ENCODE peak calls at places on chromosomes 3 and 15, in seven cellular contexts. One of them, this sample, is unnamed.

GRCh38 chr3:128922804-128923459 is 43.5 kb downstream of the ACAD9 start:
- DNase-seq in trophoblast cell: no peak
- DNase-seq in mesenchymal stem cell: no peak
- DNase-seq in H9: peak; percentile 5
- DNase-seq in IMR-90: no peak
- DNase-seq in mesendoderm: no peak
- DNase-seq in neuronal stem cell: no peak
- DNase-seq in this sample: no peak

GRCh38 chr3:13492048-13492447 is 11.9 kb downstream of the HDAC11 start:
- DNase-seq in H9: no peak
- DNase-seq in trophoblast cell: no peak
- DNase-seq in neuronal stem cell: no peak
- DNase-seq in IMR-90: no peak
- DNase-seq in mesendoderm: no peak
- DNase-seq in mesenchymal stem cell: no peak
- DNase-seq in this sample: no peak

GRCh38 chr15:89654847-89655805 is at the start of gene KIF7:
- DNase-seq in trophoblast cell: peak; percentile 13
- DNase-seq in neuronal stem cell: peak; percentile 70
- DNase-seq in mesenchymal stem cell: peak; percentile 48
- DNase-seq in IMR-90: peak; percentile 47
- DNase-seq in mesendoderm: peak; percentile 88
- DNase-seq in H9: peak; percentile 84
- DNase-seq in this sample: peak; percentile 31

GRCh38 chr15:100759698-100760356 is 119.8 kb upstream of the ALDH1A3 start:
- DNase-seq in H9: no peak
- DNase-seq in mesenchymal stem cell: peak; percentile 83
- DNase-seq in mesendoderm: peak; percentile 85
- DNase-seq in IMR-90: peak; percentile 76
- DNase-seq in trophoblast cell: peak; percentile 10
- DNase-seq in neuronal stem cell: no peak
- DNase-seq in this sample: no peak

GRCh38 chr3:30232142-30232541 is 374.3 kb upstream of the TGFBR2 start:
- DNase-seq in IMR-90: peak; percentile 73
- DNase-seq in H9: no peak
- DNase-seq in mesendoderm: no peak
- DNase-seq in trophoblast cell: no peak
- DNase-seq in neuronal stem cell: no peak
- DNase-seq in mesenchymal stem cell: peak; percentile 89
- DNase-seq in this sample: no peak

GRCh38 chr15:60555291-60555690 is 76.3 kb upstream of the ICE2 start:
- DNase-seq in H9: no peak
- DNase-seq in IMR-90: no peak
- DNase-seq in neuronal stem cell: no peak
- DNase-seq in mesendoderm: no peak
- DNase-seq in trophoblast cell: no peak
- DNase-seq in mesenchymal stem cell: no peak
- DNase-seq in this sample: no peak

GRCh38 chr3:135310317-135310716 is 515.3 kb downstream of the EPHB1 start:
- DNase-seq in IMR-90: no peak
- DNase-seq in mesenchymal stem cell: no peak
- DNase-seq in mesendoderm: peak; percentile 77
- DNase-seq in trophoblast cell: no peak
- DNase-seq in neuronal stem cell: no peak
- DNase-seq in H9: peak; percentile 46
- DNase-seq in this sample: no peak

GRCh38 chr3:120636790-120637401 is 40.8 kb downstream of the NDUFB4 start:
- DNase-seq in neuronal stem cell: no peak
- DNase-seq in IMR-90: no peak
- DNase-seq in mesenchymal stem cell: no peak
- DNase-seq in H9: no peak
- DNase-seq in mesendoderm: no peak
- DNase-seq in trophoblast cell: no peak
- DNase-seq in this sample: no peak

GRCh38 chr3:127052121-127052561 is 69.2 kb downstream of the PLXNA1 start:
- DNase-seq in mesendoderm: no peak
- DNase-seq in neuronal stem cell: no peak
- DNase-seq in mesenchymal stem cell: no peak
- DNase-seq in trophoblast cell: no peak
- DNase-seq in IMR-90: no peak
- DNase-seq in H9: no peak
- DNase-seq in this sample: no peak

GRCh38 chr3:195159117-195159818 is 111.7 kb downstream of the XXYLT1 start:
- DNase-seq in trophoblast cell: no peak
- DNase-seq in neuronal stem cell: no peak
- DNase-seq in mesendoderm: no peak
- DNase-seq in H9: no peak
- DNase-seq in mesenchymal stem cell: no peak
- DNase-seq in IMR-90: no peak
- DNase-seq in this sample: no peak

GRCh38 chr15:35888815-35889214 is 342.9 kb upstream of the DPH6 start:
- DNase-seq in IMR-90: no peak
- DNase-seq in mesenchymal stem cell: no peak
- DNase-seq in trophoblast cell: no peak
- DNase-seq in neuronal stem cell: no peak
- DNase-seq in mesendoderm: no peak
- DNase-seq in H9: no peak
- DNase-seq in this sample: no peak

GRCh38 chr15:51629612-51630011 is 7.0 kb upstream of the DMXL2 start:
- DNase-seq in mesendoderm: no peak
- DNase-seq in mesenchymal stem cell: peak; percentile 42
- DNase-seq in IMR-90: no peak
- DNase-seq in H9: no peak
- DNase-seq in neuronal stem cell: no peak
- DNase-seq in trophoblast cell: peak; percentile 25
- DNase-seq in this sample: no peak

GRCh38 chr3:86673981-86674380 is 317.0 kb downstream of the VGLL3 start:
- DNase-seq in mesendoderm: no peak
- DNase-seq in trophoblast cell: no peak
- DNase-seq in neuronal stem cell: no peak
- DNase-seq in H9: no peak
- DNase-seq in mesenchymal stem cell: no peak
- DNase-seq in IMR-90: no peak
- DNase-seq in this sample: no peak

GRCh38 chr3:33717616-33717865 is 513 bp downstream of the CLASP2 start:
- DNase-seq in trophoblast cell: no peak
- DNase-seq in H9: peak; percentile 69
- DNase-seq in mesendoderm: no peak
- DNase-seq in mesenchymal stem cell: no peak
- DNase-seq in neuronal stem cell: no peak
- DNase-seq in IMR-90: peak; percentile 48
- DNase-seq in this sample: no peak

GRCh38 chr3:70861234-70861633 is 548.8 kb upstream of the MDFIC2 start:
- DNase-seq in trophoblast cell: no peak
- DNase-seq in mesendoderm: no peak
- DNase-seq in neuronal stem cell: no peak
- DNase-seq in IMR-90: peak; percentile 94
- DNase-seq in mesenchymal stem cell: peak; percentile 32
- DNase-seq in H9: no peak
- DNase-seq in this sample: no peak

GRCh38 chr15:77768107-77768506 is 135.4 kb upstream of the LINGO1 start:
- DNase-seq in H9: peak; percentile 62
- DNase-seq in mesendoderm: no peak
- DNase-seq in trophoblast cell: no peak
- DNase-seq in mesenchymal stem cell: no peak
- DNase-seq in IMR-90: no peak
- DNase-seq in neuronal stem cell: no peak
- DNase-seq in this sample: no peak

GRCh38 chr15:77759896-77760592 is 127.3 kb upstream of the LINGO1 start:
- DNase-seq in neuronal stem cell: no peak
- DNase-seq in H9: no peak
- DNase-seq in trophoblast cell: no peak
- DNase-seq in mesendoderm: no peak
- DNase-seq in mesenchymal stem cell: no peak
- DNase-seq in IMR-90: no peak
- DNase-seq in this sample: no peak

GRCh38 chr15:77769700-77770099 is 137.0 kb upstream of the LINGO1 start:
- DNase-seq in IMR-90: no peak
- DNase-seq in mesendoderm: no peak
- DNase-seq in trophoblast cell: no peak
- DNase-seq in mesenchymal stem cell: no peak
- DNase-seq in H9: no peak
- DNase-seq in neuronal stem cell: no peak
- DNase-seq in this sample: no peak

GRCh38 chr15:77762747-77763146 is 130.0 kb upstream of the LINGO1 start:
- DNase-seq in H9: no peak
- DNase-seq in IMR-90: no peak
- DNase-seq in mesenchymal stem cell: no peak
- DNase-seq in neuronal stem cell: no peak
- DNase-seq in trophoblast cell: no peak
- DNase-seq in mesendoderm: no peak
- DNase-seq in this sample: no peak

GRCh38 chr15:77764095-77764494 is 131.4 kb upstream of the LINGO1 start:
- DNase-seq in mesenchymal stem cell: no peak
- DNase-seq in H9: no peak
- DNase-seq in IMR-90: no peak
- DNase-seq in trophoblast cell: no peak
- DNase-seq in neuronal stem cell: no peak
- DNase-seq in mesendoderm: no peak
- DNase-seq in this sample: no peak
- H2BK5ac ChIP-seq in mesenchymal stem cell: no peak overlapping the region
- H2BK5ac ChIP-seq in H9: no peak overlapping the region
- H2BK5ac ChIP-seq in IMR-90: no peak overlapping the region
- H2BK5ac ChIP-seq in trophoblast cell: no peak overlapping the region
- H2BK5ac ChIP-seq in neuronal stem cell: no peak overlapping the region
- H2BK5ac ChIP-seq in mesendoderm: no peak overlapping the region
- H2BK5ac ChIP-seq in this sample: no peak overlapping the region

GRCh38 chr15:40386480-40386879 is 4.0 kb downstream of the KNSTRN start:
- DNase-seq in mesenchymal stem cell: no peak
- DNase-seq in IMR-90: no peak
- DNase-seq in H9: no peak
- DNase-seq in trophoblast cell: no peak
- DNase-seq in neuronal stem cell: no peak
- DNase-seq in mesendoderm: no peak
- DNase-seq in this sample: no peak

GRCh38 chr15:40392986-40393948 is 10.7 kb downstream of the KNSTRN start:
- DNase-seq in neuronal stem cell: no peak
- DNase-seq in H9: no peak
- DNase-seq in mesenchymal stem cell: peak; percentile 17
- DNase-seq in IMR-90: peak; percentile 65
- DNase-seq in mesendoderm: no peak
- DNase-seq in trophoblast cell: no peak
- DNase-seq in this sample: no peak

GRCh38 chr15:40388941-40389823 is 6.7 kb downstream of the KNSTRN start:
- DNase-seq in neuronal stem cell: no peak
- DNase-seq in mesenchymal stem cell: no peak
- DNase-seq in mesendoderm: no peak
- DNase-seq in IMR-90: no peak
- DNase-seq in trophoblast cell: peak; percentile 93
- DNase-seq in H9: no peak
- DNase-seq in this sample: no peak

GRCh38 chr15:40389824-40390595 is 7.5 kb downstream of the KNSTRN start:
- DNase-seq in mesendoderm: no peak
- DNase-seq in mesenchymal stem cell: no peak
- DNase-seq in trophoblast cell: no peak
- DNase-seq in IMR-90: no peak
- DNase-seq in H9: no peak
- DNase-seq in neuronal stem cell: no peak
- DNase-seq in this sample: no peak
- H2BK5ac ChIP-seq in mesendoderm: no peak overlapping the region
- H2BK5ac ChIP-seq in mesenchymal stem cell: no peak overlapping the region
- H2BK5ac ChIP-seq in trophoblast cell: no peak overlapping the region
- H2BK5ac ChIP-seq in IMR-90: no peak overlapping the region
- H2BK5ac ChIP-seq in H9: no peak overlapping the region
- H2BK5ac ChIP-seq in neuronal stem cell: no peak overlapping the region
- H2BK5ac ChIP-seq in this sample: no peak overlapping the region

DNA sequence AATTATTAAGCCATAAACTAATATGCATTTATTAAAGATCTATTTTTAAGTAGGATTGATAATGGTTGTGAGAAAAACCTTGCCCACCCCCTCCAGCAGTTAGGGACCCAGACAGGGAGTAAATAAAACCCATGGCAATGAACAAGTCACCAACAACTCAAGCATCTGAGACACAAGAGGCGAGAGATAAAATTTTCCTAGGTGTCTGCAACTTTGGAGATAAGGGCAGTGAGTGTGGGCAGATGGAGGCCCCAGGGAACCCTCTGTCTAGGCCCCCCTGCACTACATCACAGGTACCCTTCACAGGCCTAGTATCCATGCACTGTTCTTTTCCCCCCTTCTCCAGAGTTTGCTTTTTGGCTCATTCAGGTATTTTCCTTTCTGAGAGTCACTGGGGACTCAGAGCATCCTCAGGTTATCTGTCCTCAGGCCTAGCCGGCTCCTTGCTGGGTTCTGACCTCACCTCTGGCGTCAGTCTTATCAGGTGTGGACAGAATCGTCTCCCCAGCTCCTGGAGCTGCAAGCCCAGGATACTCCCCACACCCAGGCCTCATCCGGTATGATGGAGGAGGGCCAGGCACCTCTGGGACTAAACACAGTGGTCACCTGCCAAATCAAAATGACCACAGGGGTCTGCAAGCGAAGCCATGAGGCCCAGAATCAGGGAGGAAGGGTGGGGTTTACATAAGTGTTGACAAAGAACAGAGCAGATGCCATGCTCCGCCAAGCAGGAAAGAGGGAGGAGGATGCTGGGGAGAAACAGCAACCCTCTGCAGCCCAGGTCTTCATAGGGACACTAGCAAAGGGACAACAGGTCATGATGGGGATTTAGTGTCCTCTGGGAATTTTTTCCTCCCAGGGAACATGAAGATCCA is 50.4 kb downstream of the CCNL1 start:
- DNase-seq in mesendoderm: peak; percentile 98
- DNase-seq in mesenchymal stem cell: no peak
- DNase-seq in H9: no peak
- DNase-seq in neuronal stem cell: no peak
- DNase-seq in trophoblast cell: no peak
- DNase-seq in IMR-90: no peak
- DNase-seq in this sample: no peak
- H2BK5ac ChIP-seq in mesendoderm: peak overlapping the region; percentile 95
- H2BK5ac ChIP-seq in mesenchymal stem cell: no peak overlapping the region
- H2BK5ac ChIP-seq in H9: no peak overlapping the region
- H2BK5ac ChIP-seq in neuronal stem cell: no peak overlapping the region
- H2BK5ac ChIP-seq in trophoblast cell: no peak overlapping the region
- H2BK5ac ChIP-seq in IMR-90: no peak overlapping the region
- H2BK5ac ChIP-seq in this sample: no peak overlapping the region

GRCh38 chr3:185754920-185755319 is 69.9 kb downstream of the IGF2BP2 start:
- DNase-seq in IMR-90: no peak
- DNase-seq in trophoblast cell: no peak
- DNase-seq in neuronal stem cell: no peak
- DNase-seq in H9: peak; percentile 75
- DNase-seq in mesenchymal stem cell: no peak
- DNase-seq in mesendoderm: peak; percentile 48
- DNase-seq in this sample: no peak

GRCh38 chr3:185750015-185750414 is 74.8 kb downstream of the IGF2BP2 start:
- DNase-seq in mesendoderm: no peak
- DNase-seq in neuronal stem cell: no peak
- DNase-seq in trophoblast cell: no peak
- DNase-seq in mesenchymal stem cell: no peak
- DNase-seq in IMR-90: no peak
- DNase-seq in H9: no peak
- DNase-seq in this sample: peak; percentile 42

GRCh38 chr3:185746470-185746869 is 78.4 kb downstream of the IGF2BP2 start:
- DNase-seq in neuronal stem cell: no peak
- DNase-seq in IMR-90: no peak
- DNase-seq in mesendoderm: no peak
- DNase-seq in trophoblast cell: no peak
- DNase-seq in H9: no peak
- DNase-seq in mesenchymal stem cell: no peak
- DNase-seq in this sample: no peak

GRCh38 chr3:185753354-185753753 is 71.5 kb downstream of the IGF2BP2 start:
- DNase-seq in trophoblast cell: no peak
- DNase-seq in neuronal stem cell: no peak
- DNase-seq in mesenchymal stem cell: no peak
- DNase-seq in H9: no peak
- DNase-seq in mesendoderm: no peak
- DNase-seq in IMR-90: no peak
- DNase-seq in this sample: no peak

GRCh38 chr3:185750702-185751101 is 74.1 kb downstream of the IGF2BP2 start:
- DNase-seq in neuronal stem cell: no peak
- DNase-seq in mesendoderm: no peak
- DNase-seq in IMR-90: no peak
- DNase-seq in mesenchymal stem cell: no peak
- DNase-seq in H9: no peak
- DNase-seq in trophoblast cell: no peak
- DNase-seq in this sample: no peak
- H2BK5ac ChIP-seq in neuronal stem cell: no peak overlapping the region
- H2BK5ac ChIP-seq in mesendoderm: no peak overlapping the region
- H2BK5ac ChIP-seq in IMR-90: no peak overlapping the region
- H2BK5ac ChIP-seq in mesenchymal stem cell: no peak overlapping the region
- H2BK5ac ChIP-seq in H9: no peak overlapping the region
- H2BK5ac ChIP-seq in trophoblast cell: no peak overlapping the region
- H2BK5ac ChIP-seq in this sample: peak overlapping the region; percentile 2

This sample was measured in H1.